ENCODE peak calls at places on chromosomes 13 and 19, in four cellular contexts. W is fibroblast of mammary gland, S is thoracic aorta, N is neural progenitor cell. T is an unnamed sample.

GRCh38 chr13:19093437-19093836 is 88.2 kb downstream of the TUBA3C start:
- DNase-seq in N (no peak), W (no peak), S (no peak), T (no peak)

GRCh38 chr13:48402325-48402962 is 10.5 kb downstream of the LPAR6 start:
- DNase-seq in N (no peak), S (no peak), W (no peak), T (no peak)

GRCh38 chr19:38975214-38975860 is at the start of gene FBXO17:
- DNase-seq in S (no peak), W (peak; percentile 74), N (peak; percentile 77), T (peak; percentile 78)

GRCh38 chr13:107295391-107296157 is 727.6 kb upstream of the ARGLU1 start:
- DNase-seq in S (no peak), N (no peak), W (no peak), T (no peak)

GRCh38 chr13:67416047-67416925 is 186.2 kb upstream of the PCDH9 start:
- DNase-seq in N (peak; percentile 68), S (no peak), W (peak; percentile 51), T (no peak)

GRCh38 chr13:29883941-29884518 is 33.6 kb upstream of the UBL3 start:
- DNase-seq in S (no peak), N (no peak), W (no peak), T (no peak)

GRCh38 chr13:102779426-102780159 is 6.0 kb upstream of the TEX30 start:
- DNase-seq in W (no peak), N (no peak), S (no peak), T (no peak)

GRCh38 chr13:106318941-106319411 is 216.5 kb downstream of the EFNB2 start:
- DNase-seq in W (peak; percentile 91), S (no peak), N (no peak), T (no peak)

GRCh38 chr19:15915109-15915508 is 17.2 kb upstream of the CYP4F2 start:
- DNase-seq in N (no peak), S (no peak), W (no peak), T (no peak)

GRCh38 chr13:100633461-100633860 is 41.1 kb downstream of the TMTC4 start:
- DNase-seq in W (peak; percentile 93), N (no peak), S (no peak), T (no peak)

GRCh38 chr19:29561601-29562000 is 35.8 kb downstream of the VSTM2B start:
- DNase-seq in N (no peak), W (no peak), S (no peak), T (peak; percentile 48)

GRCh38 chr13:99961634-99962033 is 9.9 kb downstream of the ZIC5 start:
- DNase-seq in N (no peak), W (no peak), S (no peak), T (no peak)

GRCh38 chr13:97307096-97307495 is 85.0 kb downstream of the MBNL2 start:
- DNase-seq in W (no peak), S (no peak), N (no peak), T (no peak)

GRCh38 chr13:51728972-51729371 is 75.0 kb downstream of the DHRS12 start:
- DNase-seq in W (peak; percentile 94), N (no peak), S (no peak), T (no peak)

GRCh38 chr13:21849323-21849722 is 178.4 kb downstream of the FGF9 start:
- DNase-seq in N (peak; percentile 45), S (no peak), W (peak; percentile 6), T (no peak)

GRCh38 chr13:87259479-87260083 is 411.6 kb upstream of the SLITRK5 start:
- DNase-seq in S (no peak), N (peak; percentile 61), W (no peak), T (no peak)

GRCh38 chr13:112712451-112712881 is 22.6 kb downstream of the ATP11A start:
- DNase-seq in N (no peak), W (no peak), S (no peak), T (peak; percentile 62)

GRCh38 chr19:13441810-13442512 is 64.3 kb downstream of the CACNA1A start:
- DNase-seq in S (no peak), N (peak; percentile 91), W (peak; percentile 38), T (no peak)

GRCh38 chr13:19782049-19782726 is 557 bp downstream of the PSPC1 start:
- DNase-seq in N (peak; percentile 58), W (peak; percentile 40), S (peak; percentile 9), T (peak; percentile 89)

GRCh38 chr13:75870397-75870801 is 234.3 kb downstream of the LMO7 start:
- DNase-seq in S (no peak), W (peak; percentile 30), N (peak; percentile 37), T (no peak)

GRCh38 chr19:4502282-4503223 is 15.7 kb downstream of the PLIN4 start:
- DNase-seq in S (no peak), W (no peak), N (no peak), T (no peak)

GRCh38 chr19:39607021-39607420 is 4.7 kb downstream of the LGALS13 start:
- DNase-seq in W (no peak), S (no peak), N (no peak), T (no peak)

GRCh38 chr19:15836595-15837398 is 21.3 kb upstream of the OR10H1 start:
- DNase-seq in N (no peak), W (peak; percentile 89), S (peak; percentile 91), T (peak; percentile 99)

GRCh38 chr13:80334582-80335260 is 6.2 kb downstream of the SPRY2 start:
- DNase-seq in N (no peak), S (no peak), W (peak; percentile 72), T (no peak)

GRCh38 chr13:19888799-19889198 is 25.4 kb upstream of the ZMYM5 start:
- DNase-seq in W (peak; percentile 35), S (no peak), N (no peak), T (no peak)

GRCh38 chr13:104295537-104295936 is 1229.3 kb upstream of the SLC10A2 start:
- DNase-seq in W (no peak), N (no peak), S (no peak), T (no peak)

GRCh38 chr19:47239610-47240296 is 8.8 kb upstream of the BBC3 start:
- DNase-seq in N (peak; percentile 89), W (no peak), S (no peak), T (no peak)

GRCh38 chr19:1045247-1045603 is 5.3 kb downstream of the ABCA7 start:
- DNase-seq in W (peak; percentile 40), S (no peak), N (peak; percentile 60), T (no peak)

GRCh38 chr13:46389985-46390384 is 2.9 kb upstream of the RUBCNL start:
- DNase-seq in N (peak; percentile 60), W (no peak), S (no peak), T (no peak)

GRCh38 chr13:26557393-26558073 is at the start of gene WASF3:
- DNase-seq in W (peak; percentile 87), S (peak; percentile 57), N (peak; percentile 99), T (peak; percentile 97)

GRCh38 chr13:96982672-96983071 is 11.6 kb downstream of the OXGR1 start:
- DNase-seq in W (peak; percentile 63), S (no peak), N (no peak), T (no peak)

GRCh38 chr19:19578241-19578640 is 40.2 kb downstream of the CILP2 start:
- DNase-seq in N (no peak), W (no peak), S (no peak), T (no peak)

GRCh38 chr13:100887729-100888151 is 213.1 kb upstream of the TMTC4 start:
- DNase-seq in S (no peak), W (peak; percentile 91), N (no peak), T (no peak)

GRCh38 chr13:40920826-40921225 is 98.3 kb downstream of the ELF1 start:
- DNase-seq in S (no peak), W (peak; percentile 58), N (no peak), T (no peak)

GRCh38 chr13:20828540-20829364 is 55.0 kb upstream of the EEF1AKMT1 start:
- DNase-seq in S (no peak), N (peak; percentile 72), W (peak; percentile 69), T (no peak)

GRCh38 chr19:48033604-48034003 is 10.3 kb downstream of the CABP5 start:
- DNase-seq in N (no peak), S (no peak), W (no peak), T (no peak)